ENCODE peak calls at places on chromosomes 7 and 10, in four cellular contexts. Z, L, B and J are unnamed samples.

GRCh38 chr7:33669251-33669670 is 236.1 kb upstream of the BMPER start:
- DNase-seq in Z (no peak), L (no peak), B (no peak), J (no peak)

GRCh38 chr10:20768849-20769248 is 128.3 kb downstream of the NEBL start:
- DNase-seq in Z (no peak), L (no peak), B (no peak), J (peak; percentile 5)

GRCh38 chr10:33638401-33638800 is 303.9 kb upstream of the NRP1 start:
- DNase-seq in Z (no peak), L (no peak), B (no peak), J (no peak)

GRCh38 chr7:88628363-88629085 is 131.0 kb upstream of the ZNF804B start:
- DNase-seq in Z (no peak), L (no peak), B (no peak), J (no peak)

GRCh38 chr7:132192809-132193208 is 383.5 kb downstream of the PLXNA4 start:
- DNase-seq in Z (no peak), L (no peak), B (no peak), J (no peak)

GRCh38 chr7:12741951-12742575 is 54.6 kb downstream of the ARL4A start:
- DNase-seq in Z (no peak), L (no peak), B (no peak), J (no peak)

GRCh38 chr7:47896809-47897423 is 51.4 kb downstream of the PKD1L1 start:
- DNase-seq in Z (no peak), L (no peak), B (no peak), J (no peak)

GRCh38 chr7:89728550-89728949 is 425.7 kb upstream of the STEAP1 start:
- DNase-seq in Z (no peak), L (no peak), B (no peak), J (no peak)

GRCh38 chr10:50846753-50847152 is 38.7 kb downstream of the A1CF start:
- DNase-seq in Z (no peak), L (no peak), B (no peak), J (no peak)

GRCh38 chr7:55070271-55070743 is 51.5 kb downstream of the EGFR start:
- DNase-seq in Z (no peak), L (no peak), B (no peak), J (no peak)

GRCh38 chr10:13100349-13101294 is 659 bp downstream of the OPTN start:
- DNase-seq in Z (peak; percentile 36), L (no peak), B (no peak), J (peak; percentile 65)

GRCh38 chr7:111677848-111678247 is 115.6 kb upstream of the IMMP2L start:
- DNase-seq in Z (no peak), L (no peak), B (no peak), J (no peak)

GRCh38 chr7:76149847-76150691 is 51.6 kb upstream of the SRRM3 start:
- DNase-seq in Z (no peak), L (no peak), B (peak; percentile 18), J (no peak)

GRCh38 chr7:80806653-80807052 is 112.2 kb downstream of the SEMA3C start:
- DNase-seq in Z (no peak), L (no peak), B (no peak), J (no peak)

GRCh38 chr10:29446327-29446726 is 157.5 kb downstream of the LYZL1 start:
- DNase-seq in Z (no peak), L (no peak), B (no peak), J (no peak)

GRCh38 chr7:23680417-23681405 is 712 bp downstream of the FAM221A start:
- DNase-seq in Z (peak; percentile 53), L (peak; percentile 30), B (peak; percentile 55), J (peak; percentile 88)

GRCh38 chr7:79787623-79788022 is 334.2 kb upstream of the MAGI2 start:
- DNase-seq in Z (no peak), L (no peak), B (no peak), J (no peak)

GRCh38 chr10:72274730-72275350 is 1.1 kb downstream of the DDIT4 start:
- DNase-seq in Z (peak; percentile 78), L (no peak), B (peak; percentile 78), J (peak; percentile 59)

GRCh38 chr10:102514487-102515311 is 10.9 kb downstream of the SUFU start:
- DNase-seq in Z (no peak), L (no peak), B (no peak), J (no peak)

GRCh38 chr7:151632750-151633515 is 113.2 kb upstream of the RHEB start:
- DNase-seq in Z (peak; percentile 68), L (peak; percentile 33), B (peak; percentile 61), J (peak; percentile 70)

GRCh38 chr10:66457629-66458028 is 468.2 kb upstream of the LRRTM3 start:
- DNase-seq in Z (no peak), L (no peak), B (no peak), J (no peak)

GRCh38 chr10:5071411-5072198 is 22.6 kb upstream of the AKR1C3 start:
- DNase-seq in Z (no peak), L (peak; percentile 86), B (no peak), J (peak; percentile 97)

GRCh38 chr7:150879345-150879744 is 27.0 kb downstream of the AOC1 start:
- DNase-seq in Z (no peak), L (no peak), B (no peak), J (no peak)

GRCh38 chr10:112958275-112958995 is 8.4 kb downstream of the TCF7L2 start:
- DNase-seq in Z (no peak), L (no peak), B (no peak), J (no peak)

GRCh38 chr7:4169505-4169904 is 512.6 kb upstream of the FOXK1 start:
- DNase-seq in Z (no peak), L (no peak), B (no peak), J (peak; percentile 53)

GRCh38 chr10:6201511-6201975 is 1.2 kb upstream of the PFKFB3 start:
- DNase-seq in Z (peak; percentile 80), L (peak; percentile 40), B (peak; percentile 80), J (peak; percentile 74)

GRCh38 chr7:94266278-94266677 is 128.4 kb upstream of the COL1A2 start:
- DNase-seq in Z (no peak), L (peak; percentile 71), B (no peak), J (no peak)

GRCh38 chr7:12970626-12971025 is 283.2 kb downstream of the ARL4A start:
- DNase-seq in Z (no peak), L (no peak), B (no peak), J (no peak)

GRCh38 chr7:92785923-92786322 is 50.5 kb downstream of the CDK6 start:
- DNase-seq in Z (no peak), L (no peak), B (no peak), J (no peak)

GRCh38 chr7:94584113-94584512 is 71.8 kb downstream of the SGCE start:
- DNase-seq in Z (no peak), L (no peak), B (no peak), J (peak; percentile 3)

GRCh38 chr10:62637249-62638061 is 167.1 kb upstream of the ADO start:
- DNase-seq in Z (peak; percentile 74), L (no peak), B (no peak), J (peak; percentile 54)

GRCh38 chr7:43879477-43879876 is 10.2 kb upstream of the MRPS24 start:
- DNase-seq in Z (no peak), L (no peak), B (no peak), J (no peak)

GRCh38 chr7:125406111-125406510 is 476.5 kb upstream of the POT1 start:
- DNase-seq in Z (no peak), L (no peak), B (no peak), J (no peak)

GRCh38 chr7:102914585-102914984 is 1.8 kb downstream of the LRRC17 start:
- DNase-seq in Z (no peak), L (peak; percentile 43), B (peak; percentile 32), J (no peak)

GRCh38 chr7:102913846-102914245 is 1.0 kb downstream of the LRRC17 start:
- DNase-seq in Z (no peak), L (no peak), B (no peak), J (no peak)

GRCh38 chr7:102916426-102916825 is 3.6 kb downstream of the LRRC17 start:
- DNase-seq in Z (no peak), L (no peak), B (no peak), J (no peak)

GRCh38 chr7:102908676-102909075 is 4.1 kb upstream of the LRRC17 start:
- DNase-seq in Z (no peak), L (no peak), B (no peak), J (no peak)

DNA sequence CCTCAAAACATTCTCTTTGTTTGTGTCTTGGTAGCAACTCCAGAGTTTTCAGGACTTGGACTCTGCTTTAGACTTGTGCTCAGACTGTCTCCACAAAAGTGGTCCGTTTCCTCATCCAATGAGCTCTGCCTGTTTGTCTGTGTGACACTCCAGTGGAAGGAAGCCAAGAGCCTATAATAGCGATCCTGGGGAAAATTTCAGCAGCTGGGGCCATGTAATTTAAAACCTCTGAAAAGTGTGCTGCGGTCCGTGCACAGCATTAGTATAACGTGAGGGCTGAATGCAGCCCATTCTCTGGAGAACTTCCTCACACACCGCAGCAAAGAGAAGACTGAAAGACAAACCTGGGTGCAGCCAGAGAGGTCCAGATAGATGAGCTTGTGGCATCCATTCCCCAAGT is at the start of gene LRRC17:
- DNase-seq in Z (no peak), L (no peak), B (no peak), J (no peak)
- H3K4me3 ChIP-seq in Z (no peak within 1 kb of the TSS), L (no peak within 1 kb of the TSS), B (peak within 1 kb of the TSS; percentile 12), J (no peak within 1 kb of the TSS)

GRCh38 chr7:2523461-2523905 is 3.9 kb downstream of the LFNG start:
- DNase-seq in Z (no peak), L (no peak), B (no peak), J (peak; percentile 79)

GRCh38 chr7:2525931-2526630 is 6.5 kb downstream of the LFNG start:
- DNase-seq in Z (no peak), L (no peak), B (peak; percentile 16), J (no peak)

GRCh38 chr7:2525161-2525930 is 5.8 kb downstream of the LFNG start:
- DNase-seq in Z (no peak), L (no peak), B (no peak), J (no peak)

GRCh38 chr7:2523941-2524807 is 4.6 kb downstream of the LFNG start:
- DNase-seq in Z (no peak), L (no peak), B (peak; percentile 90), J (peak; percentile 98)

DNA sequence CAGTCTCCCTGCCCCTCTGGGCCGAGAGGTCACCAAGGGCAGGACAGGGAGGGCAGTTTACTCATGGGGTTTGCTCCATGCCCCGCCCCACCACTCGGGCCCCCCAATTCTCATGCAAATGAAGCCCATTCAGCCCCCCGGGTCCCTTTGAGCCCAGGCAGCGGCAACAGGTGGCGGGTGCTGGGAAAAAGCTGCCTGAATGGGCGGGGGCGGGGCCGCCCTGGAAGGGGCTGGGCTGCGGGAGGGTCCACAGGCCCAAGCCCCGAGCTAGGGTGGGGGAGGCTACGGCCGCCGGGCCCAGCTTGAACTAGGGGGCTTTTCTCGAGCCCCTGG is 5.2 kb downstream of the LFNG start:
- DNase-seq in Z (no peak), L (no peak), B (no peak), J (no peak)
- H3K27ac ChIP-seq in Z (no peak overlapping the region), L (peak overlapping the region; percentile 71), B (peak overlapping the region; percentile 67), J (peak overlapping the region; percentile 82)

GRCh38 chr10:117745301-117745700 is 202.8 kb downstream of the EMX2 start:
- DNase-seq in Z (no peak), L (no peak), B (no peak), J (no peak)

GRCh38 chr10:117751259-117751658 is 208.7 kb downstream of the EMX2 start:
- DNase-seq in Z (no peak), L (no peak), B (no peak), J (no peak)

GRCh38 chr10:117750616-117751015 is 208.1 kb downstream of the EMX2 start:
- DNase-seq in Z (no peak), L (no peak), B (no peak), J (no peak)

GRCh38 chr10:117746541-117747195 is 204.1 kb downstream of the EMX2 start:
- DNase-seq in Z (no peak), L (no peak), B (no peak), J (no peak)

GRCh38 chr10:117747636-117748035 is 205.1 kb downstream of the EMX2 start:
- DNase-seq in Z (no peak), L (no peak), B (no peak), J (no peak)
- H3K27me3 ChIP-seq in Z (no peaks in the 10 kb centered on the region), L (no peaks in the 10 kb centered on the region), B (peaks cover 12% of the 10 kb centered on the region), J (no peaks in the 10 kb centered on the region)

GRCh38 chr10:133329401-133330202 is 7.1 kb downstream of the CALY start:
- DNase-seq in Z (peak; percentile 84), L (peak; percentile 77), B (peak; percentile 88), J (peak; percentile 83)
- H3K4me3 ChIP-seq in Z (no peak overlapping the region), L (peak overlapping the region; percentile 31), B (no peak overlapping the region), J (peak overlapping the region; percentile 9)